ENCODE peak calls at places on chromosome 9, in four cellular contexts. U, Z, W and K are unnamed samples.

GRCh38 chr9:125841444-125841843 is 94.3 kb downstream of the PBX3 start:
- DNase-seq in U (no peak), Z (no peak), W (no peak), K (no peak)

GRCh38 chr9:134059661-134060395 is 8.0 kb downstream of the BRD3 start:
- DNase-seq in U (no peak), Z (peak), W (peak), K (peak)

GRCh38 chr9:567128-567745 is 274.3 kb upstream of the DMRT1 start:
- DNase-seq in U (no peak), Z (no peak), W (no peak), K (no peak)

GRCh38 chr9:113631093-113631765 is 167.7 kb downstream of the RGS3 start:
- DNase-seq in U (peak), Z (peak), W (no peak), K (no peak)

GRCh38 chr9:129863059-129863690 is 27.9 kb downstream of the USP20 start:
- DNase-seq in U (peak), Z (no peak), W (no peak), K (no peak)

GRCh38 chr9:86181379-86182315 is 77.8 kb downstream of the C9orf153 start:
- DNase-seq in U (no peak), Z (peak), W (no peak), K (no peak)

GRCh38 chr9:116155700-116156045 is 2.1 kb downstream of the PAPPA start:
- DNase-seq in U (peak), Z (peak), W (no peak), K (no peak)

GRCh38 chr9:111298831-111299603 is 31.0 kb downstream of the OR2K2 start:
- DNase-seq in U (peak), Z (peak), W (peak), K (peak)

GRCh38 chr9:119370816-119371215 is 1.6 kb upstream of the BRINP1 start:
- DNase-seq in U (peak), Z (peak), W (peak), K (peak)

GRCh38 chr9:13992136-13992798 is 321.7 kb downstream of the NFIB start:
- DNase-seq in U (peak), Z (no peak), W (no peak), K (no peak)

GRCh38 chr9:88821749-88822106 is 169.5 kb upstream of the S1PR3 start:
- DNase-seq in U (no peak), Z (no peak), W (no peak), K (no peak)

GRCh38 chr9:38380230-38380871 is 12.2 kb upstream of the ALDH1B1 start:
- DNase-seq in U (no peak), Z (no peak), W (no peak), K (no peak)

GRCh38 chr9:131773911-131774379 is 34.1 kb upstream of the RAPGEF1 start:
- DNase-seq in U (peak), Z (peak), W (peak), K (peak)

GRCh38 chr9:29100762-29101161 is 1527.5 kb upstream of the C9orf72 start:
- DNase-seq in U (no peak), Z (no peak), W (no peak), K (no peak)

GRCh38 chr9:77218612-77219011 is 41.3 kb downstream of the VPS13A start:
- DNase-seq in U (peak), Z (no peak), W (no peak), K (no peak)

GRCh38 chr9:132026932-132027585 is 52.6 kb downstream of the MED27 start:
- DNase-seq in U (peak), Z (no peak), W (no peak), K (no peak)

GRCh38 chr9:113463418-113464285 is at the start of gene RGS3:
- DNase-seq in U (no peak), Z (peak), W (peak), K (no peak)

GRCh38 chr9:104386425-104387069 is 117.5 kb upstream of the OR13F1 start:
- DNase-seq in U (peak), Z (peak), W (no peak), K (peak)

GRCh38 chr9:26687421-26687820 is 205.2 kb downstream of the CAAP1 start:
- DNase-seq in U (no peak), Z (no peak), W (no peak), K (no peak)

GRCh38 chr9:131641618-131642495 is 96.5 kb downstream of the PRRT1B start:
- DNase-seq in U (no peak), Z (no peak), W (peak), K (peak)

GRCh38 chr9:36166150-36166927 is 2.8 kb upstream of the CCIN start:
- DNase-seq in U (peak), Z (peak), W (peak), K (peak)

GRCh38 chr9:118533101-118533500 is 828.9 kb downstream of the TLR4 start:
- DNase-seq in U (peak), Z (no peak), W (no peak), K (no peak)

GRCh38 chr9:127949827-127950512 is 12.3 kb upstream of the DPM2 start:
- DNase-seq in U (no peak), Z (no peak), W (peak), K (peak)

GRCh38 chr9:137613738-137614523 is 4.9 kb upstream of the EHMT1 start:
- DNase-seq in U (no peak), Z (peak), W (no peak), K (no peak)

GRCh38 chr9:38026021-38026809 is 42.8 kb downstream of the SHB start:
- DNase-seq in U (peak), Z (peak), W (peak), K (no peak)

GRCh38 chr9:69334310-69334709 is 9.3 kb downstream of the ENTREP1 start:
- DNase-seq in U (no peak), Z (no peak), W (no peak), K (no peak)

GRCh38 chr9:77708416-77708815 is 60.3 kb upstream of the GNA14 start:
- DNase-seq in U (peak), Z (no peak), W (no peak), K (no peak)

GRCh38 chr9:92147030-92147853 is 32.0 kb upstream of the SPTLC1 start:
- DNase-seq in U (peak), Z (peak), W (peak), K (peak)

GRCh38 chr9:79880626-79881025 is 308.9 kb downstream of the TLE4 start:
- DNase-seq in U (no peak), Z (no peak), W (no peak), K (no peak)

GRCh38 chr9:33416996-33417395 is 14.6 kb upstream of the AQP7 start:
- DNase-seq in U (no peak), Z (no peak), W (no peak), K (no peak)

GRCh38 chr9:107325842-107326241 is 42.8 kb downstream of the RAD23B start:
- DNase-seq in U (no peak), Z (no peak), W (no peak), K (no peak)